ENCODE peak calls at places on chromosome 17, in seven cellular contexts. H is brain microvascular endothelial cell; W is keratinocyte; F is SHP77; E is stimulated activated effector memory CD8-positive, alpha-beta T cell treated with anti-CD3 and anti-CD28 coated beads, Interleukin-12 subunit alpha, Interleukin-12 subunit beta, amount 100 ng/mL, for 72 hours; T is stimulated activated CD4-positive, alpha-beta T cell treated with anti-CD3 and anti-CD28 coated beads, Interleukin-2, amount 100 ng/mL, for 24 hours; U is GM19239. A is an unnamed sample.

GRCh38 chr17:76161619-76162222 is 20.7 kb upstream of the FOXJ1 start:
- DNase-seq in H (no peak), W (no peak), F (no peak), E (no peak), T (no peak), U (no peak), A (no peak)

GRCh38 chr17:42679492-42680330 is 1.9 kb downstream of the CCR10 start:
- DNase-seq in H (peak), W (no peak), F (peak), E (peak), T (peak), U (peak), A (no peak)

GRCh38 chr17:17666111-17666714 is 15.0 kb upstream of the RAI1 start:
- DNase-seq in H (peak), W (no peak), F (peak), E (no peak), T (no peak), U (no peak), A (no peak)

GRCh38 chr17:12107905-12108304 is 87.2 kb downstream of the MAP2K4 start:
- DNase-seq in H (no peak), W (no peak), F (no peak), E (no peak), T (no peak), U (no peak), A (no peak)

GRCh38 chr17:60468371-60468770 is 46.1 kb downstream of the CHCT1 start:
- DNase-seq in H (no peak), W (no peak), F (no peak), E (no peak), T (no peak), U (no peak), A (no peak)

GRCh38 chr17:28381141-28381825 is 9.8 kb downstream of the SARM1 start:
- DNase-seq in H (no peak), W (no peak), F (no peak), E (no peak), T (peak), U (no peak), A (no peak)

GRCh38 chr17:9768381-9768934 is 22.9 kb downstream of the DHRS7C start:
- DNase-seq in H (no peak), W (no peak), F (peak), E (no peak), T (no peak), U (peak), A (no peak)

GRCh38 chr17:27577124-27577761 is 53.7 kb upstream of the LGALS9 start:
- DNase-seq in H (peak), W (no peak), F (no peak), E (no peak), T (no peak), U (no peak), A (no peak)

GRCh38 chr17:64769712-64770111 is 107.6 kb upstream of the SMURF2 start:
- DNase-seq in H (no peak), W (no peak), F (no peak), E (no peak), T (no peak), U (no peak), A (no peak)

GRCh38 chr17:376936-377863 is 24.6 kb upstream of the RPH3AL start:
- DNase-seq in H (no peak), W (no peak), F (peak), E (no peak), T (no peak), U (no peak), A (no peak)

GRCh38 chr17:68460715-68461114 is 3.4 kb upstream of the WIPI1 start:
- DNase-seq in H (no peak), W (no peak), F (no peak), E (peak), T (no peak), U (no peak), A (no peak)

GRCh38 chr17:55717898-55718735 is 4.5 kb downstream of the TMEM100 start:
- DNase-seq in H (peak), W (no peak), F (peak), E (peak), T (peak), U (no peak), A (no peak)

GRCh38 chr17:42833771-42834422 is 700 bp downstream of the PSME3 start:
- DNase-seq in H (no peak), W (no peak), F (no peak), E (no peak), T (no peak), U (no peak), A (no peak)

GRCh38 chr17:42347198-42347597 is 41.0 kb downstream of the STAT3 start:
- DNase-seq in H (peak), W (no peak), F (no peak), E (no peak), T (no peak), U (no peak), A (no peak)

GRCh38 chr17:27807567-27808470 is 7.5 kb upstream of the NOS2 start:
- DNase-seq in H (no peak), W (no peak), F (peak), E (peak), T (peak), U (peak), A (peak)

GRCh38 chr17:61561354-61561753 is 29.7 kb downstream of the NACA2 start:
- DNase-seq in H (no peak), W (no peak), F (no peak), E (no peak), T (no peak), U (no peak), A (no peak)

GRCh38 chr17:10063730-10064221 is 134.6 kb downstream of the GAS7 start:
- DNase-seq in H (no peak), W (no peak), F (no peak), E (no peak), T (no peak), U (no peak), A (peak)

GRCh38 chr17:41013181-41013580 is 4.3 kb upstream of the KRTAP3-1 start:
- DNase-seq in H (no peak), W (no peak), F (no peak), E (no peak), T (no peak), U (no peak), A (no peak)

GRCh38 chr17:74211141-74211928 is 2.0 kb upstream of the TTYH2 start:
- DNase-seq in H (no peak), W (no peak), F (no peak), E (peak), T (peak), U (no peak), A (no peak)

GRCh38 chr17:14845562-14846335 is 419.4 kb downstream of the PMP22 start:
- DNase-seq in H (peak), W (peak), F (no peak), E (no peak), T (no peak), U (no peak), A (no peak)

GRCh38 chr17:77882481-77883212 is 75.9 kb upstream of the TNRC6C start:
- DNase-seq in H (peak), W (no peak), F (peak), E (peak), T (peak), U (peak), A (peak)

GRCh38 chr17:77144227-77144626 is 3.5 kb downstream of the SEC14L1 start:
- DNase-seq in H (no peak), W (no peak), F (peak), E (no peak), T (no peak), U (no peak), A (no peak)

GRCh38 chr17:39533891-39534290 is 72.6 kb downstream of the CDK12 start:
- DNase-seq in H (no peak), W (no peak), F (no peak), E (no peak), T (no peak), U (no peak), A (no peak)

GRCh38 chr17:1414001-1414574 is 14.1 kb upstream of the YWHAE start:
- DNase-seq in H (no peak), W (no peak), F (no peak), E (no peak), T (no peak), U (no peak), A (no peak)

GRCh38 chr17:17508019-17508535 is 11.9 kb upstream of the RASD1 start:
- DNase-seq in H (no peak), W (no peak), F (no peak), E (no peak), T (no peak), U (no peak), A (no peak)

GRCh38 chr17:31511583-31511982 is 120.1 kb downstream of the RAB11FIP4 start:
- DNase-seq in H (no peak), W (no peak), F (no peak), E (no peak), T (no peak), U (no peak), A (no peak)

GRCh38 chr17:29625037-29625750 is 2.5 kb upstream of the CORO6 start:
- DNase-seq in H (no peak), W (no peak), F (peak), E (no peak), T (no peak), U (no peak), A (no peak)

GRCh38 chr17:56635640-56636039 is 42.1 kb downstream of the NOG start:
- DNase-seq in H (no peak), W (no peak), F (no peak), E (no peak), T (no peak), U (no peak), A (no peak)

GRCh38 chr17:73020110-73020509 is 72.4 kb downstream of the SLC39A11 start:
- DNase-seq in H (no peak), W (no peak), F (no peak), E (no peak), T (no peak), U (no peak), A (no peak)

GRCh38 chr17:49078248-49078647 is 54.3 kb upstream of the B4GALNT2 start:
- DNase-seq in H (no peak), W (no peak), F (no peak), E (no peak), T (no peak), U (no peak), A (no peak)

GRCh38 chr17:20074489-20074888 is 65.3 kb downstream of the SPECC1 start:
- DNase-seq in H (no peak), W (no peak), F (no peak), E (no peak), T (no peak), U (no peak), A (no peak)

GRCh38 chr17:79042421-79043190 is 18.6 kb downstream of the C1QTNF1 start:
- DNase-seq in H (peak), W (no peak), F (peak), E (peak), T (peak), U (no peak), A (no peak)

GRCh38 chr17:8843344-8843743 is 24.1 kb downstream of the PIK3R6 start:
- DNase-seq in H (no peak), W (no peak), F (no peak), E (no peak), T (no peak), U (no peak), A (no peak)

GRCh38 chr17:9467518-9467917 is 108.1 kb downstream of the STX8 start:
- DNase-seq in H (no peak), W (no peak), F (no peak), E (no peak), T (no peak), U (no peak), A (no peak)

GRCh38 chr17:37836593-37836992 is 87.6 kb upstream of the TBC1D3K start:
- DNase-seq in H (no peak), W (no peak), F (no peak), E (no peak), T (no peak), U (no peak), A (no peak)